ENCODE peak calls at places on chromosomes 6 and 20, in four cellular contexts. D is HepG2, C is A549, J is IMR-90. O is an unnamed sample. For H3K4me1, the result is how much of the 10 kb centered on the place peaks cover.

GRCh38 chr6:2980465-2980855 is 9.1 kb upstream of the SERPINB6 start:
- DNase-seq in D (no peak), C (no peak), J (no peak), O (no peak)

GRCh38 chr6:130604869-130605401 is 222.3 kb upstream of the SMLR1 start:
- DNase-seq in D (no peak), C (no peak), J (no peak), O (no peak)

GRCh38 chr20:5400164-5400762 is 83.5 kb upstream of the PROKR2 start:
- DNase-seq in D (peak), C (no peak), J (peak), O (no peak)

GRCh38 chr20:62893700-62894099 is 32.1 kb upstream of the TCFL5 start:
- DNase-seq in D (no peak), C (peak), J (no peak), O (peak)

GRCh38 chr20:40019510-40019909 is 669.5 kb downstream of the MAFB start:
- DNase-seq in D (no peak), C (no peak), J (no peak), O (no peak)

GRCh38 chr6:67952121-67952520 is 683.0 kb upstream of the ADGRB3 start:
- DNase-seq in D (no peak), C (no peak), J (no peak), O (no peak)

GRCh38 chr6:161369339-161369738 is 95.5 kb upstream of the AGPAT4 start:
- DNase-seq in D (no peak), C (peak), J (peak), O (no peak)

GRCh38 chr20:53890434-53891305 is 179.7 kb downstream of the BCAS1 start:
- DNase-seq in D (no peak), C (no peak), J (no peak), O (no peak)

GRCh38 chr20:58763076-58763475 is 70.5 kb downstream of the NPEPL1 start:
- DNase-seq in D (no peak), C (no peak), J (no peak), O (no peak)

GRCh38 chr20:50591233-50591852 is 81.2 kb downstream of the PTPN1 start:
- DNase-seq in D (no peak), C (no peak), J (no peak), O (no peak)

GRCh38 chr6:47129129-47129528 is 87.0 kb upstream of the ADGRF1 start:
- DNase-seq in D (no peak), C (no peak), J (no peak), O (no peak)

GRCh38 chr6:47126647-47127339 is 84.7 kb upstream of the ADGRF1 start:
- DNase-seq in D (peak), C (no peak), J (no peak), O (no peak)

GRCh38 chr6:47131773-47132172 is 89.6 kb upstream of the ADGRF1 start:
- DNase-seq in D (no peak), C (no peak), J (no peak), O (no peak)

GRCh38 chr6:47132724-47133123 is 90.6 kb upstream of the ADGRF1 start:
- DNase-seq in D (no peak), C (no peak), J (no peak), O (no peak)

GRCh38 chr6:47130086-47130485 is 88.0 kb upstream of the ADGRF1 start:
- DNase-seq in D (no peak), C (no peak), J (no peak), O (no peak)
- TF ChIP-seq SMC3 in D (no peak), C (no peak), J (no peak), O (no peak)

GRCh38 chr6:33116881-33117711 is 41.3 kb downstream of the HLA-DPB1 start:
- DNase-seq in D (no peak), C (no peak), J (no peak), O (peak)
- H3K4me1 ChIP-seq in D (under half), C (under half), J (under half), O (under half)

GRCh38 chr6:90484392-90484791 is 102.5 kb downstream of the MAP3K7 start:
- DNase-seq in D (no peak), C (no peak), J (no peak), O (no peak)

GRCh38 chr6:90484903-90485302 is 102.0 kb downstream of the MAP3K7 start:
- DNase-seq in D (no peak), C (no peak), J (no peak), O (no peak)

GRCh38 chr6:90485615-90486277 is 101.1 kb downstream of the MAP3K7 start:
- DNase-seq in D (no peak), C (no peak), J (no peak), O (no peak)

GRCh38 chr6:90483956-90484355 is 102.9 kb downstream of the MAP3K7 start:
- DNase-seq in D (no peak), C (no peak), J (no peak), O (no peak)

GRCh38 chr6:90483116-90483839 is 103.6 kb downstream of the MAP3K7 start:
- DNase-seq in D (no peak), C (no peak), J (peak), O (no peak)
- TF ChIP-seq SMC3 in D (no peak), C (no peak), J (no peak), O (no peak)

DNA sequence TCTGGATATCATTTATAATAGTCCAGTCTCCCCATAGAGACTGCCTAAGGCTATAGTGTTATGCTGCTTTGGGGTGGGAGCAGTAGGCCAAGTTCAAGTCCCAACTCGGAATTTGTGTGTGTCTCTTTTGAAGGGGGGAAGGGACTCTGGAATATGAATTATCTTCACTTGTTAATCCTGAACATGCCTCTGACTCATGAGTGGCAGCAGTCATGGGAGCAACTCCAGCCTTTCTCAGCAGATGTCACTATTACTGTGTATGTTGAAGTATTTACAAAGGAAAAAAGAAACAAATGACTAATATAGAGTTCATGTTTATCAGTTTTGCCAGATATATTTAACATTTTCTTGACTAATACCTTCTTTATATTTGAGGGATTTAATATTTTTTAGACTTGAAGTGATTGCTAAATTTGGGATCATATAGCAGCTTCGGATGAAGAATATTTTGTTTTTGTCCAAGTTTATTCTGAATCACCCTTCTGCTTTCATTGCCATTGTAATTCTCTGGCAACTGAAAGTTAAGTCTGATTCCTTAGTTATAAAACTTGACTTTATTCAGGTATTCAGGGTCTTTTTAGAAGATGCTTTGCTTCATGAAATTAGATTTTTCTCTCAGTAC is 23.4 kb downstream of the FAM217A start:
- DNase-seq in D (peak), C (peak), J (peak), O (peak)
- H3K4me1 ChIP-seq in D (under half), C (half or more), J (under half), O (under half)

GRCh38 chr6:54491431-54491830 is 183.2 kb downstream of the TINAG start:
- DNase-seq in D (no peak), C (no peak), J (no peak), O (no peak)

GRCh38 chr6:54493138-54493537 is 184.9 kb downstream of the TINAG start:
- DNase-seq in D (no peak), C (peak), J (peak), O (no peak)
- TF ChIP-seq SMC3 in D (no peak), C (no peak), J (no peak), O (no peak)